ENCODE peak calls at places on chromosomes 16 and 17, in ten cellular contexts. R, N, E, J, H, L, M, I, Y and Z are unnamed samples.
A peak's percentile ranks its signal among the peaks of the same experiment; 100 is the strongest.

GRCh38 chr17:17313350-17313991 is 10.3 kb downstream of the NT5M start:
- DNase-seq in R (peak; percentile 87), N (peak; percentile 16), E (peak; percentile 69), J (peak; percentile 46), H (no peak), L (peak; percentile 57), M (no peak), I (no peak), Y (no peak), Z (no peak)

GRCh38 chr16:64452446-64452845 is 669.4 kb downstream of the CDH11 start:
- DNase-seq in R (no peak), N (no peak), E (no peak), J (no peak), H (no peak), L (no peak), M (no peak), I (no peak), Y (no peak), Z (no peak)

GRCh38 chr17:13728751-13729150 is 127.0 kb upstream of the HS3ST3A1 start:
- DNase-seq in R (no peak), N (no peak), E (no peak), J (no peak), H (no peak), L (peak; percentile 45), M (no peak), I (no peak), Y (no peak), Z (no peak)

GRCh38 chr17:21280081-21280518 is 4.4 kb upstream of the MAP2K3 start:
- DNase-seq in R (peak; percentile 88), N (peak; percentile 69), E (peak; percentile 91), J (peak; percentile 88), H (peak; percentile 53), L (peak; percentile 48), M (no peak), I (peak; percentile 79), Y (peak; percentile 83), Z (no peak)

GRCh38 chr17:7750321-7750821 is 32.8 kb downstream of the DNAH2 start:
- DNase-seq in R (no peak), N (peak; percentile 51), E (no peak), J (no peak), H (no peak), L (peak; percentile 85), M (peak; percentile 71), I (peak; percentile 93), Y (no peak), Z (peak; percentile 52)

GRCh38 chr17:50920041-50920410 is 53.9 kb upstream of the TOB1 start:
- DNase-seq in R (no peak), N (no peak), E (no peak), J (no peak), H (no peak), L (peak; percentile 39), M (no peak), I (no peak), Y (no peak), Z (no peak)

GRCh38 chr16:68592466-68593337 is 52.4 kb upstream of the CDH3 start:
- DNase-seq in R (no peak), N (peak; percentile 19), E (no peak), J (no peak), H (no peak), L (peak; percentile 25), M (no peak), I (no peak), Y (no peak), Z (no peak)

GRCh38 chr16:54216268-54217187 is 70.1 kb downstream of the IRX3 start:
- DNase-seq in R (no peak), N (no peak), E (no peak), J (no peak), H (no peak), L (no peak), M (no peak), I (peak; percentile 52), Y (peak; percentile 20), Z (peak; percentile 15)

GRCh38 chr16:16092925-16093624 is 130.2 kb downstream of the ABCC6 start:
- DNase-seq in R (no peak), N (no peak), E (peak; percentile 32), J (no peak), H (no peak), L (no peak), M (no peak), I (peak; percentile 20), Y (peak; percentile 53), Z (no peak)

GRCh38 chr17:77827461-77827968 is 131.0 kb upstream of the TNRC6C start:
- DNase-seq in R (no peak), N (no peak), E (no peak), J (no peak), H (no peak), L (no peak), M (no peak), I (no peak), Y (no peak), Z (no peak)

GRCh38 chr17:73496232-73496631 is 148.0 kb downstream of the SDK2 start:
- DNase-seq in R (no peak), N (no peak), E (no peak), J (no peak), H (no peak), L (no peak), M (no peak), I (no peak), Y (no peak), Z (no peak)

GRCh38 chr16:81636298-81636960 is 142.7 kb upstream of the PLCG2 start:
- DNase-seq in R (no peak), N (no peak), E (no peak), J (no peak), H (no peak), L (no peak), M (no peak), I (no peak), Y (no peak), Z (no peak)

GRCh38 chr17:17839792-17840707 is 3.3 kb upstream of the SREBF1 start:
- DNase-seq in R (peak; percentile 96), N (peak; percentile 83), E (peak; percentile 94), J (peak; percentile 75), H (peak; percentile 41), L (peak; percentile 79), M (peak; percentile 53), I (peak; percentile 85), Y (peak; percentile 82), Z (no peak)

GRCh38 chr17:40407460-40407859 is 10.2 kb downstream of the TOP2A start:
- DNase-seq in R (no peak), N (no peak), E (no peak), J (no peak), H (no peak), L (no peak), M (no peak), I (no peak), Y (no peak), Z (no peak)

GRCh38 chr17:80474231-80474932 is 2.0 kb downstream of the NPTX1 start:
- DNase-seq in R (no peak), N (peak; percentile 27), E (no peak), J (no peak), H (no peak), L (no peak), M (no peak), I (peak; percentile 45), Y (no peak), Z (peak; percentile 26)
- TF ChIP-seq CTCF in R (no peak), N (peak; percentile 23), E (no peak), J (no peak), H (no peak), L (peak; percentile 1), M (peak; percentile 19), I (no peak), Y (no peak), Z (peak; percentile 17)

DNA sequence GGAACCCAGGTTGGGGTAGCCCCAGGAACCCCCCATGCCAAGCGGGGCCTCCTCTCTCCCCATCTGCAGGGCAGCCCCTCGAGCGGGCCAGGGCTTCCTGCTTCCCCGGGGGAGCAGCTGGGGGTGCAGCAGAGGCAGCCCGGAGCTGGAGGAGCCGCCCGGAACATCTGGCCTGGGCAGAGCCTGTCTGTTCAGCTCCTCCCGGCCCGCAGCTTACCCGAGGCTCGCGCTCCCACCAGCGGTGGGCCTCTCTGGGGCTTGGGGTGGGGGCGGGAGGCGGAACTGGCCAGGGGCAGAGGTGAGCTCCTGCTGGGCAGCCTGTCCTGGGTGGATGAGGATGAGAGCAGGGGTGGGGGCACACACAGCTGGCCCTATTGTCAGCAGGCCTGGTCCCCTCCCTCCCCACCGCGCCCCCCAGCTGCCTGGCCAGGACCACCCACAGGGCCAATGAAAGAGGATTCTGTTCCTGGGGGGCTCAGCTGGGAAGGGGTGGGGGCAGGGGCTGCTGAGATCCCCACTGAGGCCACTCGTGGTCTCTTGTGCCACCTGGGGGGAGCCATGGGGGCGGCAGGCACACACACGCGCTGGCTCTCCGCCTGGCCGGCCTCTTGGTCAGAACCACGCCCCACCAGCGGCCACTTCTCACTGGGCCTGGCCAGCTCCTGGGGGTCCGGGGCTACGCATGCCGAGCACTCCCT is 34.7 kb downstream of the BAHCC1 start:
- DNase-seq in R (no peak), N (no peak), E (no peak), J (no peak), H (no peak), L (no peak), M (no peak), I (peak; percentile 55), Y (peak; percentile 52), Z (no peak)
- TF ChIP-seq CTCF in R (peak; percentile 4), N (peak; percentile 10), E (peak; percentile 2), J (no peak), H (no peak), L (no peak), M (no peak), I (peak; percentile 35), Y (no peak), Z (no peak)

GRCh38 chr17:44385287-44386181 is 3.9 kb downstream of the ITGA2B start:
- DNase-seq in R (peak; percentile 93), N (peak; percentile 79), E (peak; percentile 78), J (peak; percentile 69), H (no peak), L (peak; percentile 58), M (no peak), I (peak; percentile 51), Y (peak; percentile 89), Z (peak; percentile 22)
- TF ChIP-seq CTCF in R (peak; percentile 4), N (peak; percentile 17), E (no peak), J (peak; percentile 43), H (no peak), L (peak; percentile 6), M (no peak), I (peak; percentile 15), Y (no peak), Z (peak; percentile 17)

DNA sequence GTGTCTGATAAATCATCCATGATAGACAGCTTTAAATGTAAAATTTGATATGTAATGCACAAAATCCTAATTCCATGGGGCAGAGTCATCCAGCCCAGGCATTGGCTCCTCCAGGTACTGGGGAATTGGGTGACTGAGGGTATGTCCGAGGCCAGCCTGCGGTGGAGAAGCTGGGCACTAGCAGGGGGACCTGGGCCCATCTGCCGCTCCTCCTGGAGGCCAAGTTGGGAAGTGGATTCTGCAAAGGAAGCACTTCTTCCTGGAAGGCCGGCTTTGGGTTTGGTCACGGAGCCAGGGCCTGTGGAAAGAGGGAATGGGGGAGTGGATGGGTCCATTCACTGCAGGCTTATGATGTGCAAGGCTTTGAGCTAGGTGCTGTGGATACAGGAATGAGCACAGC is 85.8 kb downstream of the GNAO1 start:
- DNase-seq in R (no peak), N (no peak), E (no peak), J (no peak), H (no peak), L (no peak), M (no peak), I (no peak), Y (no peak), Z (no peak)
- TF ChIP-seq CTCF in R (no peak), N (peak; percentile 34), E (no peak), J (peak; percentile 43), H (no peak), L (peak; percentile 21), M (peak; percentile 41), I (peak; percentile 15), Y (no peak), Z (peak; percentile 34)

GRCh38 chr17:32917842-32918241 is 10.1 kb upstream of the TMEM98 start:
- DNase-seq in R (no peak), N (no peak), E (no peak), J (no peak), H (no peak), L (no peak), M (no peak), I (no peak), Y (no peak), Z (no peak)
- TF ChIP-seq CTCF in R (no peak), N (no peak), E (no peak), J (no peak), H (no peak), L (no peak), M (no peak), I (no peak), Y (no peak), Z (no peak)